ENCODE peak calls at places on chromosomes 1 and 21, in eight cellular contexts. O is HuH-7.5; T is substantia nigra; K is stimulated activated CD8-positive, alpha-beta memory T cell treated with anti-CD3 and anti-CD28 coated beads, Interleukin-12 subunit alpha, Interleukin-12 subunit beta, amount 100 ng/mL, for 4 hours; R is cardiac septum; Z is CD8-positive, alpha-beta memory T cell; J is H1; F is COR-L47. X is an unnamed sample.

GRCh38 chr1:116768416-116768815 is 14.2 kb downstream of the CD2 start:
- DNase-seq in O (no peak), T (no peak), K (no peak), R (no peak), Z (no peak), J (no peak), F (no peak), X (no peak)

GRCh38 chr1:40965531-40965930 is 14.0 kb upstream of the CTPS1 start:
- DNase-seq in O (no peak), T (no peak), K (no peak), R (no peak), Z (no peak), J (no peak), F (no peak), X (no peak)

GRCh38 chr1:243924588-243925349 is 74.7 kb upstream of the AKT3 start:
- DNase-seq in O (no peak), T (no peak), K (no peak), R (no peak), Z (no peak), J (no peak), F (no peak), X (no peak)

GRCh38 chr1:64474639-64475038 is 4.7 kb downstream of the CACHD1 start:
- DNase-seq in O (no peak), T (no peak), K (no peak), R (no peak), Z (no peak), J (no peak), F (peak; percentile 22), X (no peak)

GRCh38 chr1:23548704-23549143 is 10.6 kb downstream of the ID3 start:
- DNase-seq in O (no peak), T (no peak), K (no peak), R (no peak), Z (no peak), J (no peak), F (no peak), X (no peak)

GRCh38 chr21:35619184-35619583 is 441.1 kb downstream of the SETD4 start:
- DNase-seq in O (no peak), T (no peak), K (no peak), R (no peak), Z (no peak), J (no peak), F (no peak), X (no peak)

GRCh38 chr1:46996659-46997281 is 26.7 kb upstream of the CYP4X1 start:
- DNase-seq in O (no peak), T (no peak), K (no peak), R (no peak), Z (no peak), J (no peak), F (no peak), X (no peak)

GRCh38 chr1:91650764-91651163 is 150.1 kb downstream of the CDC7 start:
- DNase-seq in O (no peak), T (no peak), K (no peak), R (no peak), Z (no peak), J (no peak), F (no peak), X (no peak)

GRCh38 chr21:32094792-32095191 is 184.1 kb downstream of the MIS18A start:
- DNase-seq in O (no peak), T (no peak), K (no peak), R (no peak), Z (no peak), J (no peak), F (no peak), X (no peak)

GRCh38 chr1:196773713-196774112 is 927 bp upstream of the CFHR3 start:
- DNase-seq in O (no peak), T (no peak), K (no peak), R (no peak), Z (no peak), J (no peak), F (no peak), X (no peak)

GRCh38 chr21:41801256-41801655 is 34.4 kb upstream of the RIPK4 start:
- DNase-seq in O (no peak), T (no peak), K (no peak), R (no peak), Z (no peak), J (no peak), F (no peak), X (no peak)

GRCh38 chr1:169797281-169797680 is 2.6 kb upstream of the METTL18 start:
- DNase-seq in O (no peak), T (no peak), K (no peak), R (no peak), Z (no peak), J (no peak), F (no peak), X (no peak)

GRCh38 chr1:944341-945325 is 14.4 kb downstream of the NOC2L start:
- DNase-seq in O (no peak), T (no peak), K (no peak), R (no peak), Z (no peak), J (no peak), F (no peak), X (no peak)

GRCh38 chr1:245074232-245074747 is 80.5 kb upstream of the KIF26B start:
- DNase-seq in O (no peak), T (no peak), K (no peak), R (no peak), Z (no peak), J (no peak), F (no peak), X (no peak)

GRCh38 chr1:57831624-57832023 is 407.8 kb upstream of the DAB1 start:
- DNase-seq in O (no peak), T (no peak), K (no peak), R (no peak), Z (no peak), J (no peak), F (no peak), X (no peak)

GRCh38 chr1:118984990-118985608 is 3.0 kb downstream of the TBX15 start:
- DNase-seq in O (no peak), T (no peak), K (no peak), R (no peak), Z (no peak), J (no peak), F (no peak), X (no peak)

GRCh38 chr1:193348126-193349045 is 162.0 kb upstream of the B3GALT2 start:
- DNase-seq in O (no peak), T (no peak), K (no peak), R (no peak), Z (no peak), J (no peak), F (no peak), X (no peak)

GRCh38 chr1:200139661-200140250 is 112.2 kb downstream of the NR5A2 start:
- DNase-seq in O (peak; percentile 41), T (no peak), K (no peak), R (no peak), Z (peak; percentile 28), J (no peak), F (peak; percentile 62), X (no peak)

GRCh38 chr1:41330588-41331545 is 30.4 kb upstream of the FOXO6 start:
- DNase-seq in O (no peak), T (no peak), K (no peak), R (peak; percentile 46), Z (no peak), J (peak; percentile 74), F (no peak), X (no peak)

GRCh38 chr1:37423810-37424209 is 50.6 kb upstream of the ZC3H12A start:
- DNase-seq in O (no peak), T (no peak), K (no peak), R (no peak), Z (no peak), J (no peak), F (no peak), X (no peak)

GRCh38 chr1:166730299-166730888 is 108.9 kb upstream of the POGK start:
- DNase-seq in O (no peak), T (no peak), K (no peak), R (no peak), Z (no peak), J (no peak), F (no peak), X (no peak)

GRCh38 chr21:16258834-16259611 is 529.2 kb downstream of the USP25 start:
- DNase-seq in O (no peak), T (no peak), K (no peak), R (no peak), Z (no peak), J (no peak), F (no peak), X (no peak)

GRCh38 chr1:242224426-242224825 is 225.5 kb upstream of the MAP1LC3C start:
- DNase-seq in O (no peak), T (no peak), K (no peak), R (no peak), Z (no peak), J (no peak), F (no peak), X (no peak)

GRCh38 chr1:17363771-17364170 is 8.2 kb upstream of the PADI6 start:
- DNase-seq in O (no peak), T (no peak), K (no peak), R (no peak), Z (no peak), J (no peak), F (no peak), X (no peak)

GRCh38 chr1:39102537-39103320 is 76.6 kb downstream of the NDUFS5 start:
- DNase-seq in O (peak; percentile 69), T (peak; percentile 26), K (no peak), R (no peak), Z (peak; percentile 34), J (peak; percentile 49), F (peak; percentile 21), X (no peak)

GRCh38 chr1:154427173-154428139 is 22.3 kb downstream of the IL6R start:
- DNase-seq in O (no peak), T (no peak), K (no peak), R (no peak), Z (no peak), J (no peak), F (peak; percentile 51), X (no peak)

GRCh38 chr1:225780609-225781008 is 3.0 kb downstream of the SRP9 start:
- DNase-seq in O (no peak), T (no peak), K (no peak), R (no peak), Z (no peak), J (no peak), F (no peak), X (no peak)

GRCh38 chr1:13950637-13951036 is 250.6 kb downstream of the PRDM2 start:
- DNase-seq in O (no peak), T (no peak), K (no peak), R (no peak), Z (no peak), J (peak; percentile 71), F (no peak), X (no peak)

GRCh38 chr21:45280969-45281368 is 6.7 kb downstream of the POFUT2 start:
- DNase-seq in O (no peak), T (no peak), K (no peak), R (peak; percentile 26), Z (no peak), J (no peak), F (no peak), X (peak; percentile 1)

GRCh38 chr1:64703600-64703999 is 41.3 kb upstream of the RAVER2 start:
- DNase-seq in O (no peak), T (no peak), K (no peak), R (no peak), Z (no peak), J (no peak), F (no peak), X (no peak)

GRCh38 chr1:172180886-172181285 is 239.6 kb upstream of the C1orf105 start:
- DNase-seq in O (no peak), T (no peak), K (no peak), R (no peak), Z (peak; percentile 43), J (no peak), F (no peak), X (peak; percentile 22)

GRCh38 chr21:34029724-34030528 is 43.5 kb upstream of the MRPS6 start:
- DNase-seq in O (no peak), T (no peak), K (peak; percentile 15), R (no peak), Z (peak; percentile 41), J (peak; percentile 66), F (no peak), X (peak; percentile 36)

GRCh38 chr1:234288946-234289345 is 84.3 kb upstream of the COA6 start:
- DNase-seq in O (no peak), T (no peak), K (no peak), R (no peak), Z (no peak), J (no peak), F (no peak), X (no peak)

GRCh38 chr1:112533029-112533428 is 24.3 kb downstream of the WNT2B start:
- DNase-seq in O (no peak), T (no peak), K (no peak), R (no peak), Z (no peak), J (no peak), F (no peak), X (no peak)